ENCODE peak calls at places on chromosomes 2 and 18, in seven cellular contexts. One of them, this sample, is unnamed.

GRCh38 chr2:234980476-234981187 is 28.8 kb downstream of the SH3BP4 start:
- DNase-seq in endodermal cell: no peak
- DNase-seq in progenitor cell of endocrine pancreas: no peak
- DNase-seq in heart right ventricle: no peak
- DNase-seq in HCT116: no peak
- DNase-seq in OCI-LY7: no peak
- DNase-seq in left ventricle myocardium inferior: no peak
- DNase-seq in this sample: no peak

GRCh38 chr2:72963423-72964145 is 46.3 kb downstream of the EMX1 start:
- DNase-seq in HCT116: no peak
- DNase-seq in endodermal cell: peak
- DNase-seq in progenitor cell of endocrine pancreas: no peak
- DNase-seq in OCI-LY7: no peak
- DNase-seq in left ventricle myocardium inferior: no peak
- DNase-seq in heart right ventricle: no peak
- DNase-seq in this sample: no peak

GRCh38 chr2:187118331-187119099 is 269.5 kb upstream of the ZSWIM2 start:
- DNase-seq in OCI-LY7: no peak
- DNase-seq in HCT116: no peak
- DNase-seq in endodermal cell: no peak
- DNase-seq in heart right ventricle: no peak
- DNase-seq in left ventricle myocardium inferior: no peak
- DNase-seq in progenitor cell of endocrine pancreas: no peak
- DNase-seq in this sample: no peak

GRCh38 chr18:47944972-47945843 is 14.7 kb upstream of the SMAD2 start:
- DNase-seq in progenitor cell of endocrine pancreas: no peak
- DNase-seq in HCT116: no peak
- DNase-seq in endodermal cell: no peak
- DNase-seq in OCI-LY7: no peak
- DNase-seq in left ventricle myocardium inferior: no peak
- DNase-seq in heart right ventricle: no peak
- DNase-seq in this sample: no peak

GRCh38 chr2:45938649-45939511 is 287.4 kb downstream of the PRKCE start:
- DNase-seq in OCI-LY7: no peak
- DNase-seq in endodermal cell: peak
- DNase-seq in HCT116: peak
- DNase-seq in progenitor cell of endocrine pancreas: no peak
- DNase-seq in left ventricle myocardium inferior: peak
- DNase-seq in heart right ventricle: peak
- DNase-seq in this sample: no peak

GRCh38 chr2:158539176-158539895 is 82.6 kb downstream of the PKP4 start:
- DNase-seq in progenitor cell of endocrine pancreas: no peak
- DNase-seq in HCT116: peak
- DNase-seq in OCI-LY7: no peak
- DNase-seq in heart right ventricle: peak
- DNase-seq in left ventricle myocardium inferior: no peak
- DNase-seq in endodermal cell: no peak
- DNase-seq in this sample: no peak

GRCh38 chr2:38026846-38027245 is 49.1 kb downstream of the CYP1B1 start:
- DNase-seq in left ventricle myocardium inferior: no peak
- DNase-seq in progenitor cell of endocrine pancreas: no peak
- DNase-seq in heart right ventricle: no peak
- DNase-seq in endodermal cell: no peak
- DNase-seq in HCT116: no peak
- DNase-seq in OCI-LY7: no peak
- DNase-seq in this sample: no peak

GRCh38 chr18:36009214-36009613 is 36.7 kb downstream of the RMP24 start:
- DNase-seq in heart right ventricle: no peak
- DNase-seq in left ventricle myocardium inferior: no peak
- DNase-seq in endodermal cell: no peak
- DNase-seq in OCI-LY7: no peak
- DNase-seq in HCT116: no peak
- DNase-seq in progenitor cell of endocrine pancreas: no peak
- DNase-seq in this sample: no peak

GRCh38 chr2:217419075-217419671 is 559.3 kb upstream of the TNP1 start:
- DNase-seq in HCT116: no peak
- DNase-seq in left ventricle myocardium inferior: no peak
- DNase-seq in heart right ventricle: no peak
- DNase-seq in OCI-LY7: no peak
- DNase-seq in progenitor cell of endocrine pancreas: no peak
- DNase-seq in endodermal cell: no peak
- DNase-seq in this sample: no peak

GRCh38 chr2:23484163-23484740 is 99.3 kb downstream of the KLHL29 start:
- DNase-seq in endodermal cell: no peak
- DNase-seq in HCT116: no peak
- DNase-seq in left ventricle myocardium inferior: no peak
- DNase-seq in OCI-LY7: no peak
- DNase-seq in progenitor cell of endocrine pancreas: no peak
- DNase-seq in heart right ventricle: no peak
- DNase-seq in this sample: no peak

GRCh38 chr2:111155610-111156009 is 34.9 kb downstream of the BCL2L11 start:
- DNase-seq in endodermal cell: no peak
- DNase-seq in left ventricle myocardium inferior: no peak
- DNase-seq in OCI-LY7: no peak
- DNase-seq in HCT116: no peak
- DNase-seq in progenitor cell of endocrine pancreas: no peak
- DNase-seq in heart right ventricle: no peak
- DNase-seq in this sample: no peak

GRCh38 chr18:43277164-43277600 is at the start of gene SYT4:
- DNase-seq in HCT116: no peak
- DNase-seq in left ventricle myocardium inferior: peak
- DNase-seq in heart right ventricle: peak
- DNase-seq in progenitor cell of endocrine pancreas: peak
- DNase-seq in OCI-LY7: no peak
- DNase-seq in endodermal cell: peak
- DNase-seq in this sample: peak

GRCh38 chr2:192165842-192166241 is 28.9 kb downstream of the TMEFF2 start:
- DNase-seq in endodermal cell: no peak
- DNase-seq in HCT116: no peak
- DNase-seq in left ventricle myocardium inferior: no peak
- DNase-seq in OCI-LY7: no peak
- DNase-seq in progenitor cell of endocrine pancreas: no peak
- DNase-seq in heart right ventricle: no peak
- DNase-seq in this sample: no peak

GRCh38 chr2:122670932-122671331 is 915.5 kb downstream of the TSN start:
- DNase-seq in heart right ventricle: no peak
- DNase-seq in progenitor cell of endocrine pancreas: no peak
- DNase-seq in HCT116: no peak
- DNase-seq in left ventricle myocardium inferior: no peak
- DNase-seq in endodermal cell: no peak
- DNase-seq in OCI-LY7: no peak
- DNase-seq in this sample: no peak

GRCh38 chr2:207161724-207162123 is 4.0 kb downstream of the KLF7 start:
- DNase-seq in progenitor cell of endocrine pancreas: no peak
- DNase-seq in HCT116: no peak
- DNase-seq in OCI-LY7: no peak
- DNase-seq in endodermal cell: no peak
- DNase-seq in left ventricle myocardium inferior: no peak
- DNase-seq in heart right ventricle: no peak
- DNase-seq in this sample: no peak

GRCh38 chr2:233451950-233452349 is 97.7 kb downstream of the DGKD start:
- DNase-seq in progenitor cell of endocrine pancreas: no peak
- DNase-seq in OCI-LY7: no peak
- DNase-seq in left ventricle myocardium inferior: no peak
- DNase-seq in heart right ventricle: no peak
- DNase-seq in HCT116: no peak
- DNase-seq in endodermal cell: no peak
- DNase-seq in this sample: no peak

GRCh38 chr2:232869138-232870001 is 694 bp upstream of the SNORC start:
- DNase-seq in progenitor cell of endocrine pancreas: no peak
- DNase-seq in endodermal cell: peak
- DNase-seq in OCI-LY7: no peak
- DNase-seq in HCT116: no peak
- DNase-seq in left ventricle myocardium inferior: no peak
- DNase-seq in heart right ventricle: no peak
- DNase-seq in this sample: no peak

GRCh38 chr2:112001136-112001764 is 53.8 kb upstream of the TMEM87B start:
- DNase-seq in left ventricle myocardium inferior: no peak
- DNase-seq in progenitor cell of endocrine pancreas: no peak
- DNase-seq in heart right ventricle: no peak
- DNase-seq in endodermal cell: no peak
- DNase-seq in HCT116: no peak
- DNase-seq in OCI-LY7: peak
- DNase-seq in this sample: no peak

GRCh38 chr2:236286866-236287545 is 22.8 kb upstream of the ASB18 start:
- DNase-seq in OCI-LY7: no peak
- DNase-seq in left ventricle myocardium inferior: no peak
- DNase-seq in progenitor cell of endocrine pancreas: no peak
- DNase-seq in heart right ventricle: no peak
- DNase-seq in HCT116: no peak
- DNase-seq in endodermal cell: peak
- DNase-seq in this sample: no peak

GRCh38 chr2:39484620-39485495 is 47.8 kb upstream of the MAP4K3 start:
- DNase-seq in HCT116: no peak
- DNase-seq in OCI-LY7: no peak
- DNase-seq in left ventricle myocardium inferior: no peak
- DNase-seq in heart right ventricle: no peak
- DNase-seq in progenitor cell of endocrine pancreas: no peak
- DNase-seq in endodermal cell: no peak
- DNase-seq in this sample: no peak

GRCh38 chr2:16943279-16943958 is 277.8 kb upstream of the CYRIA start:
- DNase-seq in OCI-LY7: no peak
- DNase-seq in heart right ventricle: no peak
- DNase-seq in endodermal cell: no peak
- DNase-seq in HCT116: no peak
- DNase-seq in progenitor cell of endocrine pancreas: no peak
- DNase-seq in left ventricle myocardium inferior: no peak
- DNase-seq in this sample: no peak

GRCh38 chr2:9112079-9112721 is 94.4 kb upstream of the ASAP2 start:
- DNase-seq in HCT116: peak
- DNase-seq in heart right ventricle: no peak
- DNase-seq in left ventricle myocardium inferior: no peak
- DNase-seq in endodermal cell: no peak
- DNase-seq in progenitor cell of endocrine pancreas: no peak
- DNase-seq in OCI-LY7: no peak
- DNase-seq in this sample: no peak

GRCh38 chr2:205034034-205034433 is 488.8 kb downstream of the PARD3B start:
- DNase-seq in endodermal cell: no peak
- DNase-seq in left ventricle myocardium inferior: no peak
- DNase-seq in OCI-LY7: no peak
- DNase-seq in progenitor cell of endocrine pancreas: no peak
- DNase-seq in heart right ventricle: no peak
- DNase-seq in HCT116: no peak
- DNase-seq in this sample: no peak

GRCh38 chr18:69397096-69397495 is 3.6 kb upstream of the DOK6 start:
- DNase-seq in endodermal cell: peak
- DNase-seq in progenitor cell of endocrine pancreas: no peak
- DNase-seq in left ventricle myocardium inferior: no peak
- DNase-seq in OCI-LY7: no peak
- DNase-seq in heart right ventricle: no peak
- DNase-seq in HCT116: peak
- DNase-seq in this sample: no peak

GRCh38 chr2:151339168-151339567 is 18.2 kb upstream of the TNFAIP6 start:
- DNase-seq in endodermal cell: peak
- DNase-seq in progenitor cell of endocrine pancreas: no peak
- DNase-seq in left ventricle myocardium inferior: no peak
- DNase-seq in OCI-LY7: no peak
- DNase-seq in heart right ventricle: no peak
- DNase-seq in HCT116: no peak
- DNase-seq in this sample: no peak

GRCh38 chr2:8270699-8271098 is 411.2 kb upstream of the ID2 start:
- DNase-seq in left ventricle myocardium inferior: no peak
- DNase-seq in endodermal cell: no peak
- DNase-seq in progenitor cell of endocrine pancreas: no peak
- DNase-seq in HCT116: no peak
- DNase-seq in heart right ventricle: no peak
- DNase-seq in OCI-LY7: no peak
- DNase-seq in this sample: no peak

GRCh38 chr2:39568561-39569006 is 97.1 kb upstream of the TMEM178A start:
- DNase-seq in endodermal cell: no peak
- DNase-seq in progenitor cell of endocrine pancreas: no peak
- DNase-seq in heart right ventricle: no peak
- DNase-seq in OCI-LY7: no peak
- DNase-seq in HCT116: no peak
- DNase-seq in left ventricle myocardium inferior: no peak
- DNase-seq in this sample: no peak

DNA sequence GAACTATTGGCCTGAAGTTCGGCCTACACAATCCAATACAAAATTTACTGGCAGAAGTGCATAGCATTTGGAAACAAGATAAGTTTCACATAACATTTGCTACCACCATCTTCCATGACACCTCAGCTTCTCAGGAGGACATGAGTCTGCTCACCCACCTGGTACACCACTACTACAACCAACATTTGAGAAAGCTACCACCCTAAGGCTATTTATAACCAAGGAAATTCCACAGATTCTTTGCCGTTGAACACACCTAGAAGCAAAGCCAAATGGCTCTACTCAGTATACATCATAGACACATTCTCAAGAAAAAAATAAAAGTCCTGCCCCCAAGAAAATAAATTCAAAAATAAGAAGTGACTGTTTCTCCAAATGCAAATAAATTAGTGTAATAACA is 145.3 kb downstream of the SPAG16 start:
- DNase-seq in heart right ventricle: no peak
- DNase-seq in endodermal cell: no peak
- DNase-seq in left ventricle myocardium inferior: no peak
- DNase-seq in OCI-LY7: no peak
- DNase-seq in HCT116: no peak
- DNase-seq in progenitor cell of endocrine pancreas: no peak
- DNase-seq in this sample: no peak
- TF ChIP-seq CTCF in heart right ventricle: no peak
- TF ChIP-seq CTCF in endodermal cell: no peak
- TF ChIP-seq CTCF in left ventricle myocardium inferior: no peak
- TF ChIP-seq CTCF in OCI-LY7: no peak
- TF ChIP-seq CTCF in HCT116: no peak
- TF ChIP-seq CTCF in progenitor cell of endocrine pancreas: no peak
- TF ChIP-seq CTCF in this sample: no peak

GRCh38 chr18:10682368-10682714 is 156.5 kb downstream of the NAPG start:
- DNase-seq in left ventricle myocardium inferior: no peak
- DNase-seq in HCT116: no peak
- DNase-seq in progenitor cell of endocrine pancreas: no peak
- DNase-seq in heart right ventricle: no peak
- DNase-seq in OCI-LY7: peak
- DNase-seq in endodermal cell: no peak
- DNase-seq in this sample: no peak
- TF ChIP-seq CTCF in left ventricle myocardium inferior: no peak
- TF ChIP-seq CTCF in HCT116: no peak
- TF ChIP-seq CTCF in progenitor cell of endocrine pancreas: no peak
- TF ChIP-seq CTCF in heart right ventricle: no peak
- TF ChIP-seq CTCF in OCI-LY7: peak
- TF ChIP-seq CTCF in endodermal cell: peak
- TF ChIP-seq CTCF in this sample: no peak

GRCh38 chr2:176247859-176248258 is 21.4 kb upstream of the MTX2 start:
- DNase-seq in progenitor cell of endocrine pancreas: no peak
- DNase-seq in endodermal cell: no peak
- DNase-seq in HCT116: no peak
- DNase-seq in OCI-LY7: no peak
- DNase-seq in left ventricle myocardium inferior: no peak
- DNase-seq in heart right ventricle: no peak
- DNase-seq in this sample: no peak
- TF ChIP-seq CTCF in progenitor cell of endocrine pancreas: no peak
- TF ChIP-seq CTCF in endodermal cell: no peak
- TF ChIP-seq CTCF in HCT116: no peak
- TF ChIP-seq CTCF in OCI-LY7: no peak
- TF ChIP-seq CTCF in left ventricle myocardium inferior: no peak
- TF ChIP-seq CTCF in heart right ventricle: no peak
- TF ChIP-seq CTCF in this sample: no peak

DNA sequence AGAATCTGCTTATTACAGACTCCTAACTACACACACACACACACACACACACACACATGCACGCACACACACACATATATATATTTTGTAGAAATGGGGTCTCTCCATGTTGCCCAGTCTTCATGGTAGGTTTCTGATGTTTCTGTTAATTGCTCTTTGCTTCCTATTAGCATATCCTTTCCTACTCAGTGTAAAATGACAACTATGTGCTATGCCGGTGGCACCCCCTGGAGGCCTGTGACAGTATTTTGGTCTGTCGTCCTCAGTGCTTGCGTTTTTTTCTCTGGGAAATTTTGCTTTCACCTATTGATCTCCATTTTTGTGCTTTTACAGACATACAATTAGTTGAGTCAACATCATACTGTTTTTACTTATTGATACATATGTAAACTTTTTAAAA is 322.1 kb downstream of the LRRTM1 start:
- DNase-seq in left ventricle myocardium inferior: no peak
- DNase-seq in progenitor cell of endocrine pancreas: no peak
- DNase-seq in HCT116: no peak
- DNase-seq in OCI-LY7: peak
- DNase-seq in endodermal cell: peak
- DNase-seq in heart right ventricle: no peak
- DNase-seq in this sample: peak
- TF ChIP-seq CTCF in left ventricle myocardium inferior: peak
- TF ChIP-seq CTCF in progenitor cell of endocrine pancreas: peak
- TF ChIP-seq CTCF in HCT116: no peak
- TF ChIP-seq CTCF in OCI-LY7: peak
- TF ChIP-seq CTCF in endodermal cell: peak
- TF ChIP-seq CTCF in heart right ventricle: peak
- TF ChIP-seq CTCF in this sample: peak

This sample was measured in glutamatergic neuron.